ENCODE peak calls at places on chromosomes 11 and 22, in six cellular contexts. One of them, this sample, is unnamed.

GRCh38 chr11:14445542-14446530 is 53.8 kb downstream of the COPB1 start:
- DNase-seq in GM23248: peak
- DNase-seq in endodermal cell: no peak
- DNase-seq in HCT116: no peak
- DNase-seq in heart right ventricle: no peak
- DNase-seq in RWPE1: no peak
- DNase-seq in this sample: no peak

GRCh38 chr11:122668562-122669090 is 13.1 kb downstream of the UBASH3B start:
- DNase-seq in heart right ventricle: no peak
- DNase-seq in RWPE1: peak
- DNase-seq in GM23248: peak
- DNase-seq in HCT116: peak
- DNase-seq in endodermal cell: no peak
- DNase-seq in this sample: no peak

GRCh38 chr11:126332221-126332711 is 23.2 kb upstream of the ST3GAL4 start:
- DNase-seq in endodermal cell: no peak
- DNase-seq in heart right ventricle: peak
- DNase-seq in HCT116: no peak
- DNase-seq in GM23248: peak
- DNase-seq in RWPE1: peak
- DNase-seq in this sample: peak

GRCh38 chr11:90453525-90453924 is 230.7 kb upstream of the CHORDC1 start:
- DNase-seq in RWPE1: no peak
- DNase-seq in HCT116: no peak
- DNase-seq in heart right ventricle: no peak
- DNase-seq in endodermal cell: no peak
- DNase-seq in GM23248: no peak
- DNase-seq in this sample: no peak

GRCh38 chr11:118574636-118575035 is 2.4 kb downstream of the ARCN1 start:
- DNase-seq in GM23248: no peak
- DNase-seq in heart right ventricle: no peak
- DNase-seq in endodermal cell: no peak
- DNase-seq in RWPE1: no peak
- DNase-seq in HCT116: no peak
- DNase-seq in this sample: no peak

GRCh38 chr11:64603411-64604110 is 12.5 kb downstream of the SLC22A12 start:
- DNase-seq in HCT116: no peak
- DNase-seq in GM23248: no peak
- DNase-seq in RWPE1: no peak
- DNase-seq in endodermal cell: no peak
- DNase-seq in heart right ventricle: no peak
- DNase-seq in this sample: no peak

GRCh38 chr11:126282361-126282741 is 542 bp upstream of the TIRAP start:
- DNase-seq in RWPE1: peak
- DNase-seq in GM23248: peak
- DNase-seq in HCT116: no peak
- DNase-seq in heart right ventricle: peak
- DNase-seq in endodermal cell: peak
- DNase-seq in this sample: peak

GRCh38 chr11:103988595-103988969 is 47.9 kb upstream of the DDI1 start:
- DNase-seq in heart right ventricle: no peak
- DNase-seq in HCT116: no peak
- DNase-seq in RWPE1: peak
- DNase-seq in endodermal cell: no peak
- DNase-seq in GM23248: peak
- DNase-seq in this sample: no peak

GRCh38 chr11:65555693-65556231 is 2.4 kb downstream of the LTBP3 start:
- DNase-seq in heart right ventricle: peak
- DNase-seq in RWPE1: peak
- DNase-seq in HCT116: peak
- DNase-seq in GM23248: peak
- DNase-seq in endodermal cell: no peak
- DNase-seq in this sample: no peak

GRCh38 chr11:121112498-121113455 is 11.7 kb downstream of the TECTA start:
- DNase-seq in heart right ventricle: peak
- DNase-seq in endodermal cell: peak
- DNase-seq in HCT116: peak
- DNase-seq in GM23248: peak
- DNase-seq in RWPE1: peak
- DNase-seq in this sample: peak

GRCh38 chr11:109960831-109961230 is 132.4 kb upstream of the ZC3H12C start:
- DNase-seq in HCT116: no peak
- DNase-seq in GM23248: peak
- DNase-seq in endodermal cell: peak
- DNase-seq in heart right ventricle: peak
- DNase-seq in RWPE1: no peak
- DNase-seq in this sample: no peak

GRCh38 chr11:100719809-100720221 is 32.7 kb downstream of the ARHGAP42 start:
- DNase-seq in RWPE1: peak
- DNase-seq in HCT116: peak
- DNase-seq in heart right ventricle: peak
- DNase-seq in GM23248: peak
- DNase-seq in endodermal cell: peak
- DNase-seq in this sample: no peak

GRCh38 chr11:12276831-12277475 is 100.4 kb upstream of the PARVA start:
- DNase-seq in RWPE1: no peak
- DNase-seq in GM23248: no peak
- DNase-seq in endodermal cell: peak
- DNase-seq in HCT116: no peak
- DNase-seq in heart right ventricle: no peak
- DNase-seq in this sample: no peak

GRCh38 chr11:2247496-2247895 is 22.9 kb downstream of the ASCL2 start:
- DNase-seq in GM23248: no peak
- DNase-seq in endodermal cell: no peak
- DNase-seq in heart right ventricle: no peak
- DNase-seq in HCT116: no peak
- DNase-seq in RWPE1: no peak
- DNase-seq in this sample: no peak

GRCh38 chr11:118226781-118227180 is 2.0 kb upstream of the JAML start:
- DNase-seq in GM23248: no peak
- DNase-seq in RWPE1: no peak
- DNase-seq in heart right ventricle: no peak
- DNase-seq in HCT116: no peak
- DNase-seq in endodermal cell: no peak
- DNase-seq in this sample: no peak

GRCh38 chr11:88421530-88421929 is 84.0 kb upstream of the CTSC start:
- DNase-seq in endodermal cell: peak
- DNase-seq in heart right ventricle: no peak
- DNase-seq in HCT116: no peak
- DNase-seq in RWPE1: peak
- DNase-seq in GM23248: peak
- DNase-seq in this sample: no peak

GRCh38 chr11:5038336-5038735 is 8.0 kb upstream of the OR52J3 start:
- DNase-seq in endodermal cell: no peak
- DNase-seq in RWPE1: no peak
- DNase-seq in heart right ventricle: no peak
- DNase-seq in GM23248: no peak
- DNase-seq in HCT116: no peak
- DNase-seq in this sample: no peak

GRCh38 chr11:57653162-57653561 is 3.5 kb upstream of the YPEL4 start:
- DNase-seq in heart right ventricle: no peak
- DNase-seq in GM23248: no peak
- DNase-seq in endodermal cell: no peak
- DNase-seq in RWPE1: no peak
- DNase-seq in HCT116: no peak
- DNase-seq in this sample: no peak
- H3K27ac ChIP-seq in heart right ventricle: peak
- H3K27ac ChIP-seq in GM23248: no peak
- H3K27ac ChIP-seq in endodermal cell: no peak
- H3K27ac ChIP-seq in RWPE1: no peak
- H3K27ac ChIP-seq in HCT116: no peak
- H3K27ac ChIP-seq in this sample: no peak

GRCh38 chr22:28939932-28940331 is 56.6 kb downstream of the ZNRF3 start:
- DNase-seq in RWPE1: no peak
- DNase-seq in HCT116: no peak
- DNase-seq in endodermal cell: no peak
- DNase-seq in heart right ventricle: no peak
- DNase-seq in GM23248: no peak
- DNase-seq in this sample: no peak
- H3K27ac ChIP-seq in RWPE1: no peak
- H3K27ac ChIP-seq in HCT116: no peak
- H3K27ac ChIP-seq in endodermal cell: peak
- H3K27ac ChIP-seq in heart right ventricle: no peak
- H3K27ac ChIP-seq in GM23248: no peak
- H3K27ac ChIP-seq in this sample: no peak

GRCh38 chr22:24433001-24433867 is 5.8 kb downstream of the ADORA2A start:
- DNase-seq in RWPE1: no peak
- DNase-seq in heart right ventricle: no peak
- DNase-seq in endodermal cell: no peak
- DNase-seq in GM23248: no peak
- DNase-seq in HCT116: no peak
- DNase-seq in this sample: peak

GRCh38 chr22:24430431-24431308 is 3.3 kb downstream of the ADORA2A start:
- DNase-seq in GM23248: no peak
- DNase-seq in endodermal cell: no peak
- DNase-seq in heart right ventricle: peak
- DNase-seq in HCT116: no peak
- DNase-seq in RWPE1: no peak
- DNase-seq in this sample: peak

GRCh38 chr22:24429411-24430365 is 2.3 kb downstream of the ADORA2A start:
- DNase-seq in RWPE1: no peak
- DNase-seq in HCT116: no peak
- DNase-seq in heart right ventricle: peak
- DNase-seq in endodermal cell: no peak
- DNase-seq in GM23248: peak
- DNase-seq in this sample: peak

GRCh38 chr22:24432059-24432853 is 4.9 kb downstream of the ADORA2A start:
- DNase-seq in GM23248: peak
- DNase-seq in RWPE1: peak
- DNase-seq in HCT116: no peak
- DNase-seq in endodermal cell: no peak
- DNase-seq in heart right ventricle: peak
- DNase-seq in this sample: peak

GRCh38 chr22:24431309-24432034 is 4.1 kb downstream of the ADORA2A start:
- DNase-seq in RWPE1: no peak
- DNase-seq in endodermal cell: no peak
- DNase-seq in GM23248: no peak
- DNase-seq in HCT116: no peak
- DNase-seq in heart right ventricle: no peak
- DNase-seq in this sample: peak
- H3K27ac ChIP-seq in RWPE1: peak
- H3K27ac ChIP-seq in endodermal cell: no peak
- H3K27ac ChIP-seq in GM23248: no peak
- H3K27ac ChIP-seq in HCT116: no peak
- H3K27ac ChIP-seq in heart right ventricle: peak
- H3K27ac ChIP-seq in this sample: no peak

GRCh38 chr22:47075568-47075967 is 313.1 kb downstream of the TBC1D22A start:
- DNase-seq in GM23248: no peak
- DNase-seq in endodermal cell: no peak
- DNase-seq in RWPE1: no peak
- DNase-seq in heart right ventricle: no peak
- DNase-seq in HCT116: no peak
- DNase-seq in this sample: no peak
- H3K27ac ChIP-seq in GM23248: no peak
- H3K27ac ChIP-seq in endodermal cell: no peak
- H3K27ac ChIP-seq in RWPE1: no peak
- H3K27ac ChIP-seq in heart right ventricle: no peak
- H3K27ac ChIP-seq in HCT116: no peak
- H3K27ac ChIP-seq in this sample: no peak

GRCh38 chr22:31496735-31497146 is 405 bp downstream of the SFI1 start:
- DNase-seq in HCT116: no peak
- DNase-seq in RWPE1: no peak
- DNase-seq in heart right ventricle: peak
- DNase-seq in endodermal cell: no peak
- DNase-seq in GM23248: peak
- DNase-seq in this sample: peak
- H3K27ac ChIP-seq in HCT116: peak
- H3K27ac ChIP-seq in RWPE1: peak
- H3K27ac ChIP-seq in heart right ventricle: peak
- H3K27ac ChIP-seq in endodermal cell: no peak
- H3K27ac ChIP-seq in GM23248: peak
- H3K27ac ChIP-seq in this sample: peak

GRCh38 chr11:57459112-57460016 is 964 bp upstream of the RTN4RL2 start:
- DNase-seq in endodermal cell: peak
- DNase-seq in RWPE1: no peak
- DNase-seq in HCT116: no peak
- DNase-seq in heart right ventricle: peak
- DNase-seq in GM23248: peak
- DNase-seq in this sample: no peak

GRCh38 chr11:57457643-57458023 is 2.7 kb upstream of the RTN4RL2 start:
- DNase-seq in HCT116: no peak
- DNase-seq in heart right ventricle: no peak
- DNase-seq in endodermal cell: no peak
- DNase-seq in GM23248: no peak
- DNase-seq in RWPE1: no peak
- DNase-seq in this sample: no peak

GRCh38 chr11:57456960-57457642 is 3.2 kb upstream of the RTN4RL2 start:
- DNase-seq in HCT116: peak
- DNase-seq in heart right ventricle: peak
- DNase-seq in RWPE1: peak
- DNase-seq in endodermal cell: peak
- DNase-seq in GM23248: peak
- DNase-seq in this sample: peak

GRCh38 chr11:57458410-57459111 is 1.8 kb upstream of the RTN4RL2 start:
- DNase-seq in RWPE1: no peak
- DNase-seq in HCT116: no peak
- DNase-seq in heart right ventricle: peak
- DNase-seq in endodermal cell: peak
- DNase-seq in GM23248: peak
- DNase-seq in this sample: peak

DNA sequence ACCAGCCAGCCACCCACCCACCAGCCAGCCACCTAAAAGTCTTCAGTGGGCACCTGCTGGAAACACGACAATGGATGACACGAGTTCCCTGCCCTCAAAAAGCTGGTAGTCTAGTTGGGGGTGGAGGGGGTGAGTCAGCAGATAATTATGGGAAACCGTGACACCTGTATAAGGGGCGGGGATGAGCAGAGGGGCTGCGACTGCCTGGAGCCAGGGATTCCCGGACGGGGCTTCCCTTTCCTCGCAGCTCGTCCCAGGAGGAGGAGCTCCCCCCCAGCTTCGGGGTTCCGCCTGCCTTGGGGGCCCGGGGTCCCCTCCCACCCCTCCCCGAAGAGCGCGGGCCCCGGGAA is 2.3 kb upstream of the RTN4RL2 start:
- DNase-seq in HCT116: no peak
- DNase-seq in GM23248: peak
- DNase-seq in endodermal cell: peak
- DNase-seq in RWPE1: no peak
- DNase-seq in heart right ventricle: no peak
- DNase-seq in this sample: no peak
- H3K27ac ChIP-seq in HCT116: no peak
- H3K27ac ChIP-seq in GM23248: no peak
- H3K27ac ChIP-seq in endodermal cell: no peak
- H3K27ac ChIP-seq in RWPE1: no peak
- H3K27ac ChIP-seq in heart right ventricle: peak
- H3K27ac ChIP-seq in this sample: no peak